ENCODE peak calls at places on chromosomes 5 and 9, in seven cellular contexts. E, J, W, C, T, G and V are unnamed samples.

GRCh38 chr5:66169534-66169933 is 25.4 kb downstream of the SREK1 start:
- DNase-seq in E (no peak), J (peak; percentile 13), W (no peak), C (no peak), T (no peak), G (no peak), V (no peak)

GRCh38 chr5:132101385-132101880 is 27.8 kb downstream of the CSF2 start:
- DNase-seq in E (no peak), J (no peak), W (no peak), C (no peak), T (no peak), G (no peak), V (no peak)

GRCh38 chr5:132370241-132370820 is 821 bp downstream of the SLC22A5 start:
- DNase-seq in E (no peak), J (no peak), W (no peak), C (no peak), T (no peak), G (no peak), V (no peak)

GRCh38 chr9:127524373-127524772 is 73.1 kb downstream of the LRSAM1 start:
- DNase-seq in E (peak; percentile 50), J (peak; percentile 56), W (peak; percentile 92), C (no peak), T (peak; percentile 73), G (peak; percentile 92), V (peak; percentile 61)

GRCh38 chr5:156093024-156093423 is 233.9 kb upstream of the SGCD start:
- DNase-seq in E (no peak), J (no peak), W (no peak), C (no peak), T (no peak), G (no peak), V (no peak)

GRCh38 chr9:131997779-131998178 is 81.9 kb downstream of the MED27 start:
- DNase-seq in E (no peak), J (peak; percentile 53), W (no peak), C (no peak), T (no peak), G (no peak), V (no peak)

GRCh38 chr9:92407818-92408217 is 3.4 kb upstream of the OGN start:
- DNase-seq in E (no peak), J (no peak), W (no peak), C (no peak), T (no peak), G (no peak), V (no peak)

GRCh38 chr9:98081477-98082219 is 25.1 kb downstream of the NANS start:
- DNase-seq in E (no peak), J (peak; percentile 50), W (no peak), C (no peak), T (peak; percentile 46), G (peak; percentile 94), V (no peak)

GRCh38 chr5:151363673-151364072 is 16.3 kb upstream of the SLC36A2 start:
- DNase-seq in E (no peak), J (no peak), W (no peak), C (no peak), T (no peak), G (no peak), V (no peak)

GRCh38 chr9:129886226-129887174 is 51.2 kb downstream of the USP20 start:
- DNase-seq in E (no peak), J (no peak), W (no peak), C (no peak), T (no peak), G (no peak), V (peak; percentile 35)

GRCh38 chr9:89683626-89684025 is 78.8 kb downstream of the GADD45G start:
- DNase-seq in E (no peak), J (no peak), W (no peak), C (no peak), T (no peak), G (no peak), V (no peak)

GRCh38 chr5:37323607-37324006 is 47.3 kb downstream of the NUP155 start:
- DNase-seq in E (no peak), J (no peak), W (no peak), C (no peak), T (no peak), G (no peak), V (no peak)

GRCh38 chr9:121701736-121702261 is 50.4 kb downstream of the DAB2IP start:
- DNase-seq in E (no peak), J (no peak), W (no peak), C (no peak), T (no peak), G (no peak), V (no peak)

GRCh38 chr5:37520811-37521210 is 141.7 kb downstream of the WDR70 start:
- DNase-seq in E (no peak), J (no peak), W (no peak), C (no peak), T (no peak), G (no peak), V (no peak)

GRCh38 chr9:17669206-17669605 is 90.3 kb downstream of the SH3GL2 start:
- DNase-seq in E (no peak), J (no peak), W (no peak), C (no peak), T (no peak), G (no peak), V (no peak)

GRCh38 chr5:150081541-150082283 is 4.6 kb downstream of the CSF1R start:
- DNase-seq in E (no peak), J (peak; percentile 26), W (no peak), C (no peak), T (no peak), G (peak; percentile 7), V (no peak)

GRCh38 chr9:106800691-106801090 is 62.3 kb upstream of the ZNF462 start:
- DNase-seq in E (no peak), J (no peak), W (no peak), C (no peak), T (no peak), G (no peak), V (no peak)

GRCh38 chr9:89379508-89380115 is 61.3 kb downstream of the SECISBP2 start:
- DNase-seq in E (no peak), J (no peak), W (no peak), C (no peak), T (no peak), G (no peak), V (no peak)

GRCh38 chr9:104817437-104817836 is 53.5 kb downstream of the NIPSNAP3B start:
- DNase-seq in E (no peak), J (no peak), W (no peak), C (no peak), T (no peak), G (no peak), V (no peak)

GRCh38 chr9:35882996-35883395 is 12.8 kb upstream of the OR13J1 start:
- DNase-seq in E (no peak), J (peak; percentile 21), W (no peak), C (no peak), T (peak; percentile 3), G (no peak), V (no peak)

GRCh38 chr5:102762095-102762534 is 7.0 kb downstream of the PAM start:
- DNase-seq in E (no peak), J (peak; percentile 47), W (no peak), C (no peak), T (peak; percentile 66), G (no peak), V (no peak)

GRCh38 chr5:91277093-91277626 is 106.0 kb downstream of the ARRDC3 start:
- DNase-seq in E (no peak), J (no peak), W (no peak), C (no peak), T (no peak), G (no peak), V (no peak)

GRCh38 chr5:16819522-16820167 is 116.4 kb downstream of the MYO10 start:
- DNase-seq in E (no peak), J (peak; percentile 86), W (no peak), C (no peak), T (peak; percentile 80), G (peak; percentile 62), V (no peak)

GRCh38 chr9:38039090-38039906 is 29.7 kb downstream of the SHB start:
- DNase-seq in E (no peak), J (peak; percentile 48), W (peak; percentile 69), C (no peak), T (peak; percentile 87), G (no peak), V (no peak)

GRCh38 chr9:127873886-127874285 is 3.6 kb downstream of the AK1 start:
- DNase-seq in E (no peak), J (no peak), W (no peak), C (no peak), T (no peak), G (no peak), V (no peak)

GRCh38 chr5:40167283-40167682 is 512.4 kb upstream of the PTGER4 start:
- DNase-seq in E (no peak), J (no peak), W (no peak), C (no peak), T (no peak), G (no peak), V (no peak)

GRCh38 chr5:172245046-172245445 is 38.5 kb downstream of the UBTD2 start:
- DNase-seq in E (no peak), J (no peak), W (no peak), C (no peak), T (no peak), G (no peak), V (no peak)

GRCh38 chr5:16992006-16992405 is 55.9 kb upstream of the MYO10 start:
- DNase-seq in E (no peak), J (peak; percentile 71), W (no peak), C (no peak), T (peak; percentile 61), G (no peak), V (no peak)

GRCh38 chr5:45741110-45741509 is 44.9 kb upstream of the HCN1 start:
- DNase-seq in E (no peak), J (no peak), W (peak; percentile 97), C (no peak), T (no peak), G (no peak), V (peak; percentile 31)

DNA sequence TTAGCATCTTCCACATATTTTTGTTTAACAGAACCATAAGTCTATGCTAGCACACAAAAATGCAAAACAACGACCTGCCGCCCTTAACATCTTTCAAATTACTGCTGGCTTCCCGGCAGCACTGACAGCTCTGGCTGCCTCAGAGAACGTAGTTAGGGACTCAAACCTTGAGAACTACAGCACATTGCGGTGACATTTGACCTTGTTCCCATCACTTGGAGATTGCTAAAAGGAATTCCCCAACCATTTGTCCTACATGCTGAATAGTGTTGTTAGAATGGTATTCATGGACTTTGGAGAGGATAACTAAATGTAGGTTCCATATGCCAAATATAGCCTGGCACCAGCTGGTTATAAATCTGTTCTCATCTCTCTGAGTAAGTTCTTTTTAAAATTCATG is 871.6 kb upstream of the TYRP1 start:
- DNase-seq in E (peak; percentile 24), J (no peak), W (no peak), C (no peak), T (peak; percentile 6), G (no peak), V (no peak)
- H3K4ac ChIP-seq in E (no peak overlapping the region), J (no peak overlapping the region), W (no peak overlapping the region), C (no peak overlapping the region), T (no peak overlapping the region), G (no peak overlapping the region), V (no peak overlapping the region)

GRCh38 chr9:114497220-114497619 is 8.1 kb downstream of the WHRN start:
- DNase-seq in E (no peak), J (no peak), W (no peak), C (no peak), T (no peak), G (no peak), V (no peak)
- H3K9ac ChIP-seq in E (no peak overlapping the region), J (no peak overlapping the region), W (no peak overlapping the region), C (no peak overlapping the region), T (no peak overlapping the region), G (no peak overlapping the region), V (no peak overlapping the region)

GRCh38 chr5:116454417-116454927 is 120.2 kb downstream of the SEMA6A start:
- DNase-seq in E (no peak), J (peak; percentile 92), W (peak; percentile 47), C (no peak), T (peak; percentile 96), G (no peak), V (no peak)
- H2AK5ac ChIP-seq in E (no peak overlapping the region), J (no peak overlapping the region), W (no peak overlapping the region), C (no peak overlapping the region), T (no peak overlapping the region), G (no peak overlapping the region), V (no peak overlapping the region)

GRCh38 chr5:53902524-53902923 is 342.1 kb downstream of the NDUFS4 start:
- DNase-seq in E (no peak), J (no peak), W (no peak), C (no peak), T (no peak), G (no peak), V (no peak)
- H3K4ac ChIP-seq in E (no peak overlapping the region), J (no peak overlapping the region), W (no peak overlapping the region), C (no peak overlapping the region), T (no peak overlapping the region), G (no peak overlapping the region), V (no peak overlapping the region)